ENCODE peak calls at places on chromosomes 16 and 17, in four cellular contexts. R, I, M and L are unnamed samples.

GRCh38 chr16:88591577-88592021 is 21.4 kb downstream of the ZC3H18 start:
- DNase-seq in R (peak), I (no peak), M (no peak), L (no peak)

GRCh38 chr16:87474566-87474996 is 18.2 kb downstream of the ZCCHC14 start:
- DNase-seq in R (no peak), I (no peak), M (no peak), L (no peak)

GRCh38 chr16:60485877-60486489 is 1550.3 kb downstream of the CDH8 start:
- DNase-seq in R (no peak), I (no peak), M (no peak), L (no peak)

GRCh38 chr17:5610956-5611355 is 26.6 kb upstream of the NLRP1 start:
- DNase-seq in R (no peak), I (no peak), M (no peak), L (no peak)

GRCh38 chr17:45222273-45222993 is 748 bp downstream of the FMNL1 start:
- DNase-seq in R (no peak), I (no peak), M (peak), L (no peak)

GRCh38 chr16:87286839-87287626 is 30.2 kb downstream of the C16orf95 start:
- DNase-seq in R (no peak), I (no peak), M (no peak), L (no peak)

GRCh38 chr17:17789828-17790672 is 46.7 kb downstream of the SREBF1 start:
- DNase-seq in R (no peak), I (no peak), M (no peak), L (no peak)

GRCh38 chr16:35516551-35516950 is 2057.1 kb downstream of the TP53TG3F start:
- DNase-seq in R (no peak), I (no peak), M (no peak), L (no peak)

GRCh38 chr17:38733315-38734234 is 3.4 kb downstream of the CISD3 start:
- DNase-seq in R (no peak), I (no peak), M (no peak), L (no peak)
- H3K27ac ChIP-seq in R (no peak), I (peak), M (peak), L (peak)

DNA sequence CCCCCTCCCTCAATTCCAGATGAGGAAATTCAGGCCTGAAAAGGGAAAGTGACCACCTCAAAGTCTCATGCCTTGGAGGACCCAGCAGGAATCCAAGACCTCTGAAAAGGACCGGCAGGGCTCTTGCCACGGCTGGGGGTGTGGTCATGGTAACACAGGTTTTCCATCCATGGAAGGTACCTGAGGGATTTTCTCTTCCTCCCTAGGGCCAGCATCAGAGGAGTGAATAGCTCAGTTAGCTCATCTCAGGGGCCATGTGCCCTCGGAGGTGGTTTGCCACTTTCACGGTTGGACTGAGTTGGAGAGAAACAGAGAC is 1.3 kb downstream of the CIITA start:
- DNase-seq in R (no peak), I (no peak), M (no peak), L (no peak)
- H3K4me3 ChIP-seq in R (peak), I (peak), M (peak), L (peak)

DNA sequence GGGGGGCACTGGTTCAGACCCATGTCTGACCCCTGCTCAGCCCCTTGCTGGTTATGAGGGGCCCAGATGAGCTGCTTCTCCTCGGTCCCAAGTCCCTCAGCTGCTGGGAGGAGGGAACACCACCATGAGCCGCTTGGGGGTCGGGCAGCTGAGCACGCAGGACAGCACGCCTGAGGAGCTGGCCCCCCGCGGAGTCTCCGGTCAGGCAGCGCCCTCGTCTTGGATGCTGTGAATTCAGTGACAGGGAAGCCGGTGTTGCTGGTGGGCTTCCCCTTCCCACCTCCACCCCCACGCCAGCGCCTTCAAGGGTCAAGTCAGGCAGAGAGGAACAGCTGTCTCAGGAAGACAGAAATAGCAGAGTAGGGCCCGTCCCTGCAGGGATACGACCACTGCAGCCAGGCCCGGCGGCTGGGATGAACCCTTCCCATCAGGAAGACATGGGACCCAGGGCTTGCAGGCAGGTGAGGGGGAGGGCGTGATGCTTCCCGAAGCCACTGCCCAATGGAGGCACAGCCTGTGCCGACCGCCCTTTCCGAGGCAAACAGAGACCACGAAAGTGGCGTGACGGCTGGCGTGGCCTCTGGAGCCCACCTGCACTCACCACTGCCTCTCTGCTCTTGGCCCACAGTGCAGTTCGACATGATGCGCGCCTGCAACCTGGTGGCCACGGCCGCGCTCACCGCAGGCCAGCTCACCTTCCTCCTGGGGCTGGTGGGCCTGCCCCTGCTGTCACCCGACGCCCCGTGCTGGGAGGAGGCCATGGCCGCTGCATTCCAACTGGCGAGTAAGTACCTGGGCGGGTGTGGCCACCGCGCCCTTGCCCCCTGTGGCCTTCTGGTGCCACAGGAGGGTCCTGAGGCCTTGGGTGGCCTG is 8.1 kb downstream of the TMEM204 start:
- DNase-seq in R (no peak), I (no peak), M (no peak), L (no peak)
- H3K27ac ChIP-seq in R (no peak), I (no peak), M (no peak), L (peak)

DNA sequence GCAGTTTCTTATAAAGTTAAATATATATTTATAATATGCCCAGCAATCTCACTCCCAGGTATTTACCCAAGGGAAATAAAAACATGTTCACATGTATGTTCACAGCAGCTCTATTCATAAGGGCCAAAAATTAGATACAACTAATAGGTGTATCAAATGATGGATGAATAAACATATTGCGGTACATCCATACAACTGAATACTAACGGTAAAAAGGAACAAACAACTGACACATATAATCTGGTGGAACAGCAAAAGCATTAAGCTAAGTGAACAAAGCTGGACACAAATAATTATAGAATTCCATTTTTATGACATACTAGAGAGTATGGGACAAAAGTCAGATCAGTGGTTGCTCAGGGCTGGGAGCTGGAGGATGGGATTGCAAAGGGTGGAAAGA is 74.7 kb downstream of the CACNG1 start:
- DNase-seq in R (no peak), I (no peak), M (no peak), L (no peak)
- H3K4me3 ChIP-seq in R (no peak), I (no peak), M (no peak), L (no peak)

GRCh38 chr17:42512733-42513251 is 23.2 kb upstream of the NAGLU start:
- DNase-seq in R (no peak), I (no peak), M (no peak), L (no peak)
- H3K27ac ChIP-seq in R (peak), I (peak), M (no peak), L (no peak)

GRCh38 chr16:1532771-1533170 is 695 bp upstream of the TMEM204 start:
- DNase-seq in R (no peak), I (no peak), M (no peak), L (no peak)
- H3K4me3 ChIP-seq in R (peak), I (peak), M (no peak), L (no peak)

GRCh38 chr16:67917140-67917851 is 14.4 kb downstream of the CTRL start:
- DNase-seq in R (no peak), I (no peak), M (no peak), L (no peak)
- H3K27ac ChIP-seq in R (peak), I (no peak), M (no peak), L (peak)

DNA sequence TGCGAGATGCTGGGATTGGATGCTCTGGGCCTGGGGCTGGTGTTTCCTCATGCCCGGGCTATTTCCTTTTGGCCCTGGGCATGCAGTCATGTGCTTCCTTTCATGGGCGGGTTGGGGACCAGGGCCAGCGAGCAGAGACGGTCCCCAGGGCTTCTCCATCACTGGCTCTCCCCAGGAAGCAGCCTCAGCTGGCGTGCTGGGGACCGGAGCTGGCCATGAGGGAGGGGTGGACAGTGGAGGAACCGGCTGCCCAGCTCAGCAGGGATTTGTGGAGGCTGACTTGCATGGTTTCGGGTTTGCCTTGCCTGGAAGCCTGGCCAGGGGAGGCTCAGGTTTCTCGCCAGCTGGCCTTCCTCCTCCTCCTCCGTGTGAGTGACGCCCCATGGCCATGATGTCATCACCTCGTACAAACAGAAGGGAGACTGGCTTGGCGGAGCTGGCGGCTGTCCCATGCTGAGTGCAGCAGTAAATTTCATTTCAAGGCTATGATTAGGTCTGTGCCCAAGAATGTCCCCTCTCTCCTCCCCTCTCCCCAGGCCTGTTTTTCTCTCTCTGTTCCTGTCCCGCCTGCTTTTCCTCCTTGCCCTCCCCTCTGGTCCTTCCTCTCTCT is 8.9 kb upstream of the TIMP2 start:
- DNase-seq in R (peak), I (peak), M (peak), L (peak)
- H3K4me3 ChIP-seq in R (peak), I (no peak), M (no peak), L (no peak)

GRCh38 chr16:29898786-29899515 is 399 bp downstream of the SEZ6L2 start:
- DNase-seq in R (no peak), I (peak), M (peak), L (no peak)

GRCh38 chr16:29896841-29897240 is 2.5 kb downstream of the SEZ6L2 start:
- DNase-seq in R (no peak), I (no peak), M (no peak), L (no peak)

GRCh38 chr16:29898135-29898534 is 1.2 kb downstream of the SEZ6L2 start:
- DNase-seq in R (no peak), I (no peak), M (no peak), L (no peak)

GRCh38 chr16:29899516-29900101 is at the start of gene SEZ6L2:
- DNase-seq in R (peak), I (peak), M (peak), L (peak)

GRCh38 chr16:29897333-29897732 is 2.0 kb downstream of the SEZ6L2 start:
- DNase-seq in R (no peak), I (no peak), M (no peak), L (no peak)
- H3K27ac ChIP-seq in R (no peak), I (no peak), M (no peak), L (no peak)

GRCh38 chr16:77592021-77592420 is 130.3 kb upstream of the NUDT7 start:
- DNase-seq in R (no peak), I (no peak), M (no peak), L (no peak)

GRCh38 chr16:77588389-77588788 is 133.9 kb upstream of the NUDT7 start:
- DNase-seq in R (no peak), I (no peak), M (no peak), L (no peak)

GRCh38 chr16:77591347-77591746 is 131.0 kb upstream of the NUDT7 start:
- DNase-seq in R (no peak), I (no peak), M (no peak), L (no peak)

GRCh38 chr16:77590707-77591106 is 131.6 kb upstream of the NUDT7 start:
- DNase-seq in R (no peak), I (no peak), M (no peak), L (no peak)

GRCh38 chr16:77589071-77589755 is 133.1 kb upstream of the NUDT7 start:
- DNase-seq in R (no peak), I (no peak), M (no peak), L (no peak)
- H3K4me3 ChIP-seq in R (no peak), I (no peak), M (no peak), L (no peak)